ENCODE peak calls at places on chromosomes 1 and 21, in nine cellular contexts. O is thoracic aorta; W is head of caudate nucleus; A is progenitor cell of endocrine pancreas; L is activated CD4-positive, alpha-beta T cell treated with anti-CD3 and anti-CD28 coated beads for 24 hours; F is cardiac septum; D is SW480; G is SJSA1; Z is DMS153. R is an unnamed sample.

GRCh38 chr21:44751799-44752636 is 40.6 kb upstream of the TSPEAR start:
- DNase-seq in O (no peak), W (no peak), A (no peak), L (no peak), F (no peak), D (no peak), G (no peak), Z (no peak), R (no peak)

GRCh38 chr1:154325583-154326545 is 539 bp downstream of the ATP8B2 start:
- DNase-seq in O (peak), W (peak), A (peak), L (no peak), F (peak), D (no peak), G (peak), Z (peak), R (peak)

GRCh38 chr21:45502006-45502345 is 40.3 kb downstream of the SLC19A1 start:
- DNase-seq in O (no peak), W (no peak), A (no peak), L (no peak), F (peak), D (no peak), G (no peak), Z (no peak), R (no peak)

GRCh38 chr1:27971674-27972073 is 11.9 kb downstream of the XKR8 start:
- DNase-seq in O (no peak), W (no peak), A (no peak), L (no peak), F (no peak), D (no peak), G (peak), Z (peak), R (no peak)

GRCh38 chr21:33403786-33404571 is 766 bp downstream of the IFNGR2 start:
- DNase-seq in O (no peak), W (peak), A (peak), L (no peak), F (peak), D (peak), G (peak), Z (peak), R (peak)

GRCh38 chr21:18026359-18026758 is 207.2 kb upstream of the C21orf91 start:
- DNase-seq in O (no peak), W (no peak), A (no peak), L (no peak), F (no peak), D (no peak), G (no peak), Z (no peak), R (no peak)

GRCh38 chr21:42461881-42462877 is 33.8 kb downstream of the RSPH1 start:
- DNase-seq in O (no peak), W (no peak), A (no peak), L (no peak), F (peak), D (peak), G (no peak), Z (peak), R (no peak)

GRCh38 chr1:41639332-41639936 is 155.0 kb upstream of the EDN2 start:
- DNase-seq in O (no peak), W (peak), A (no peak), L (peak), F (no peak), D (no peak), G (peak), Z (no peak), R (no peak)

GRCh38 chr1:232578681-232579195 is 51.2 kb downstream of the SIPA1L2 start:
- DNase-seq in O (no peak), W (no peak), A (no peak), L (no peak), F (no peak), D (peak), G (peak), Z (no peak), R (no peak)

GRCh38 chr1:207750901-207751300 is 953 bp upstream of the CD46 start:
- DNase-seq in O (no peak), W (no peak), A (no peak), L (no peak), F (no peak), D (no peak), G (no peak), Z (peak), R (no peak)

GRCh38 chr1:111733183-111733995 is 5.8 kb downstream of the INKA2 start:
- DNase-seq in O (no peak), W (peak), A (no peak), L (no peak), F (peak), D (no peak), G (no peak), Z (no peak), R (peak)

GRCh38 chr1:42484382-42484781 is 21.3 kb downstream of the CCDC30 start:
- DNase-seq in O (no peak), W (no peak), A (no peak), L (no peak), F (no peak), D (no peak), G (peak), Z (no peak), R (no peak)

GRCh38 chr21:42439284-42440186 is 35.8 kb downstream of the UBASH3A start:
- DNase-seq in O (no peak), W (no peak), A (no peak), L (no peak), F (no peak), D (peak), G (no peak), Z (no peak), R (no peak)

GRCh38 chr1:209926045-209926444 is 12.0 kb upstream of the SYT14 start:
- DNase-seq in O (no peak), W (no peak), A (no peak), L (no peak), F (no peak), D (peak), G (peak), Z (peak), R (no peak)

GRCh38 chr1:60833173-60833572 is 249.2 kb upstream of the NFIA start:
- DNase-seq in O (no peak), W (peak), A (no peak), L (no peak), F (no peak), D (peak), G (no peak), Z (no peak), R (no peak)

GRCh38 chr21:38798481-38798882 is 7.2 kb upstream of the ETS2 start:
- DNase-seq in O (no peak), W (no peak), A (no peak), L (no peak), F (no peak), D (peak), G (peak), Z (peak), R (no peak)

GRCh38 chr21:46218906-46219590 is 9.5 kb downstream of the LSS start:
- DNase-seq in O (no peak), W (no peak), A (no peak), L (no peak), F (no peak), D (no peak), G (no peak), Z (no peak), R (no peak)

GRCh38 chr1:209600541-209600940 is 17.0 kb downstream of the CAMK1G start:
- DNase-seq in O (no peak), W (no peak), A (no peak), L (no peak), F (no peak), D (no peak), G (no peak), Z (no peak), R (no peak)

GRCh38 chr1:40273547-40274166 is 15.6 kb downstream of the ZMPSTE24 start:
- DNase-seq in O (no peak), W (no peak), A (no peak), L (no peak), F (no peak), D (no peak), G (no peak), Z (no peak), R (no peak)

GRCh38 chr1:151888972-151889570 is 20.2 kb downstream of the THEM4 start:
- DNase-seq in O (no peak), W (no peak), A (no peak), L (no peak), F (no peak), D (peak), G (no peak), Z (no peak), R (no peak)

GRCh38 chr21:41529769-41530168 is 21.8 kb upstream of the TMPRSS2 start:
- DNase-seq in O (no peak), W (no peak), A (no peak), L (no peak), F (no peak), D (no peak), G (no peak), Z (no peak), R (no peak)

R was measured in glutamatergic neuron.